ENCODE peak calls at places on chromosomes 13 and 19, in four cellular contexts. O, A, E and R are unnamed samples.

GRCh38 chr13:89966524-89966923 is 1381.0 kb upstream of the MIR17HG start:
- DNase-seq in E (no peak), A (no peak), O (no peak), R (no peak)

GRCh38 chr19:6480843-6481415 is 658 bp downstream of the DENND1C start:
- DNase-seq in O (no peak), E (no peak), A (no peak), R (no peak)

GRCh38 chr13:35994131-35994966 is 136.8 kb downstream of the DCLK1 start:
- DNase-seq in A (no peak), E (no peak), O (no peak), R (peak; percentile 4)

GRCh38 chr19:5567360-5567970 is at the start of gene TINCR:
- DNase-seq in A (no peak), O (no peak), E (no peak), R (no peak)

GRCh38 chr13:48542581-48543341 is 9.9 kb upstream of the RCBTB2 start:
- DNase-seq in E (peak; percentile 23), A (no peak), O (no peak), R (peak; percentile 16)

GRCh38 chr19:30406220-30406944 is 34.2 kb downstream of the ZNF536 start:
- DNase-seq in A (peak; percentile 69), E (peak; percentile 10), O (no peak), R (no peak)

GRCh38 chr13:36628986-36629385 is 44.8 kb upstream of the SERTM1 start:
- DNase-seq in A (no peak), O (no peak), E (no peak), R (no peak)

GRCh38 chr19:35307990-35308389 is 16.0 kb downstream of the MAG start:
- DNase-seq in A (no peak), O (no peak), E (no peak), R (no peak)

GRCh38 chr19:30590596-30591229 is 218.5 kb downstream of the ZNF536 start:
- DNase-seq in A (no peak), O (no peak), E (no peak), R (no peak)

GRCh38 chr13:43529796-43530195 is 257.0 kb downstream of the ENOX1 start:
- DNase-seq in O (no peak), A (no peak), E (no peak), R (no peak)

GRCh38 chr19:50870417-50871089 is 2.7 kb upstream of the KLK2 start:
- DNase-seq in A (peak; percentile 65), O (peak; percentile 94), E (peak; percentile 12), R (peak; percentile 3)

GRCh38 chr13:26045123-26045522 is 6.7 kb downstream of the SHISA2 start:
- DNase-seq in E (no peak), A (no peak), O (no peak), R (no peak)

GRCh38 chr13:34076943-34077703 is 259.2 kb downstream of the RFC3 start:
- DNase-seq in O (no peak), A (peak; percentile 3), E (peak; percentile 16), R (peak; percentile 1)

GRCh38 chr13:31009166-31009565 is 76.7 kb downstream of the TEX26 start:
- DNase-seq in E (no peak), O (no peak), A (no peak), R (no peak)

GRCh38 chr19:33312065-33312464 is 9.7 kb upstream of the CEBPA start:
- DNase-seq in E (no peak), O (no peak), A (no peak), R (no peak)

GRCh38 chr13:43058836-43059235 is 35.5 kb downstream of the DNAJC15 start:
- DNase-seq in E (no peak), A (no peak), O (no peak), R (no peak)

GRCh38 chr19:54316746-54317107 is 3.8 kb upstream of the LILRA5 start:
- DNase-seq in A (no peak), O (peak; percentile 51), E (no peak), R (no peak)

GRCh38 chr13:106310450-106310849 is 225.0 kb downstream of the EFNB2 start:
- DNase-seq in A (no peak), O (no peak), E (no peak), R (no peak)

GRCh38 chr13:75364131-75364713 is 117.7 kb downstream of the TBC1D4 start:
- DNase-seq in E (no peak), O (no peak), A (no peak), R (peak; percentile 21)

GRCh38 chr13:32581177-32581786 is 5.0 kb upstream of the PDS5B start:
- DNase-seq in A (no peak), E (peak; percentile 14), O (no peak), R (peak; percentile 47)

GRCh38 chr19:28465317-28466086 is 747.4 kb downstream of the UQCRFS1 start:
- DNase-seq in O (no peak), E (no peak), A (no peak), R (no peak)

GRCh38 chr13:113059891-113060290 is 45.7 kb upstream of the F7 start:
- DNase-seq in A (no peak), O (no peak), E (no peak), R (no peak)

GRCh38 chr19:16590876-16591802 is 18.9 kb upstream of the SLC35E1 start:
- DNase-seq in E (no peak), A (no peak), O (no peak), R (no peak)

GRCh38 chr19:38266981-38267597 is 2.7 kb downstream of the SPINT2 start:
- DNase-seq in O (peak; percentile 56), A (peak; percentile 68), E (peak; percentile 39), R (peak; percentile 78)

GRCh38 chr19:30253581-30253996 is 118.6 kb upstream of the ZNF536 start:
- DNase-seq in O (no peak), A (no peak), E (no peak), R (no peak)

GRCh38 chr13:24638096-24638495 is 42.1 kb upstream of the ATP12A start:
- DNase-seq in A (no peak), O (no peak), E (no peak), R (no peak)

GRCh38 chr19:5587661-5588060 is 19.9 kb upstream of the TINCR start:
- DNase-seq in E (no peak), A (no peak), O (no peak), R (no peak)

GRCh38 chr13:27120011-27120410 is 51.6 kb downstream of the USP12 start:
- DNase-seq in E (no peak), O (no peak), A (no peak), R (peak; percentile 40)

GRCh38 chr13:81480634-81481033 is 1139.7 kb upstream of the SPRY2 start:
- DNase-seq in O (no peak), E (no peak), A (no peak), R (no peak)

GRCh38 chr19:55097864-55098715 is 19.3 kb downstream of the PPP1R12C start:
- DNase-seq in O (no peak), A (no peak), E (no peak), R (no peak)

GRCh38 chr19:29040291-29040690 is 172.7 kb downstream of the UQCRFS1 start:
- DNase-seq in O (no peak), A (no peak), E (no peak), R (no peak)

GRCh38 chr19:35253316-35254286 is 4.8 kb downstream of the LSR start:
- DNase-seq in O (no peak), A (no peak), E (peak; percentile 79), R (no peak)

GRCh38 chr13:65275838-65276630 is 1954.1 kb downstream of the PCDH9 start:
- DNase-seq in A (no peak), O (no peak), E (no peak), R (no peak)

DNA sequence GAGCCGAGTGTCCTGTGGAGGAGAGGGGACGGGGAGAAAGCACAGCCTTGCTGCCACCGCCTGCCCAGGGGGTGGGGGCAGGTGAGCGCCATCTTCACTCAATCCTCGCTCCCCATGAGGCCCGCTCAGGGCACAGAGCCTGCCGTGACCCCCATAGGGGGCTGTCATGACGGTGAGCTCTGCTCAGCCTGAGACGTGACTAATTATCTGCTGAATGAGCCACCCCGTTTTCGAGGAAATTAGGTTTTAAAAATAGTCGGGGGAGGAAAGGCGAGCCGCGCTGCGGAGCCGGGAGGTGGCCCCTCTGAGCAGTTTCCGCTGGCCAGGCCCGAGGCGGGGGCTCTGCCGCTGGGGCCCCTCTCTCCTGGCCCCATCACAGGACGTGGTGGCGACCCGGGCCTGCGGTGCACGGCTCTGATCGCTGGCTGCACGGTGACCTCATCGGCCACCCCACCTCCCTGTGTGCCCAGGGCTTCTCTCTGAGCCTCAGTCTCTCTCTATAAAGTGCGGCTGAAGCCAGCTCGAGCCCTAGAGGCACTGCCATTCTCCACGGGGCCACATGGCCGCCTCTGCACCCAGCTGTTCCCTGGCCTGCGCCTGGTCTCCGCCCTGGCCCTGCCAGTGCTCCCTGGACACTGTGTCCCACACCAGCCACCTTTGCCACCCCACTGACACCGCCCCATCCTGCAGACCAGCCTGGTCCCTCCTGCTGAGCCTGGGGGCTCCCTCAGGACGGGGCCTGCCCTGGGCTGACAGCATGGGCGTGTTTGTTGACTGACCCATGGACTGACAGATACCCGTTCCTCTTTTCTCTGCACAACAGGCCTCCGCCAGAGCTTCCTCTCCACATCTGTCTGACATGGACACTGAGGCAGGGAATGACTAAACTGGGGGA is 28.3 kb downstream of the PIP5K1C start:
- DNase-seq in O (peak; percentile 64), E (no peak), A (no peak), R (peak; percentile 20)
- TF ChIP-seq MAZ in O (peak; percentile 42), E (no peak), A (no peak), R (peak; percentile 38)

GRCh38 chr13:110113284-110113764 is 193.6 kb downstream of the COL4A1 start:
- DNase-seq in E (no peak), A (no peak), O (no peak), R (peak; percentile 80)
- TF ChIP-seq MAZ in E (no peak), A (no peak), O (no peak), R (no peak)

GRCh38 chr13:110010433-110011135 is 224.2 kb upstream of the IRS2 start:
- DNase-seq in O (no peak), E (no peak), A (no peak), R (peak; percentile 63)

GRCh38 chr13:110015253-110015652 is 228.9 kb upstream of the IRS2 start:
- DNase-seq in O (no peak), A (no peak), E (no peak), R (peak; percentile 43)

GRCh38 chr13:110014719-110015118 is 228.3 kb upstream of the IRS2 start:
- DNase-seq in A (no peak), O (no peak), E (no peak), R (no peak)

GRCh38 chr13:110008816-110009215 is 222.4 kb upstream of the IRS2 start:
- DNase-seq in A (no peak), O (no peak), E (no peak), R (no peak)

GRCh38 chr13:110012102-110012739 is 225.8 kb upstream of the IRS2 start:
- DNase-seq in A (peak; percentile 43), O (no peak), E (peak; percentile 3), R (peak; percentile 97)
- TF ChIP-seq MAZ in A (no peak), O (no peak), E (no peak), R (no peak)

GRCh38 chr19:1783354-1783753 is 28.7 kb downstream of the ATP8B3 start:
- DNase-seq in O (peak; percentile 54), A (no peak), E (no peak), R (no peak)

GRCh38 chr19:1783874-1784273 is 28.2 kb downstream of the ATP8B3 start:
- DNase-seq in A (no peak), E (no peak), O (no peak), R (no peak)

GRCh38 chr19:1785310-1785709 is 26.8 kb downstream of the ATP8B3 start:
- DNase-seq in A (no peak), O (no peak), E (no peak), R (no peak)

GRCh38 chr19:1780272-1780957 is 27.1 kb downstream of the ONECUT3 start:
- DNase-seq in E (peak; percentile 33), A (no peak), O (no peak), R (peak; percentile 16)

DNA sequence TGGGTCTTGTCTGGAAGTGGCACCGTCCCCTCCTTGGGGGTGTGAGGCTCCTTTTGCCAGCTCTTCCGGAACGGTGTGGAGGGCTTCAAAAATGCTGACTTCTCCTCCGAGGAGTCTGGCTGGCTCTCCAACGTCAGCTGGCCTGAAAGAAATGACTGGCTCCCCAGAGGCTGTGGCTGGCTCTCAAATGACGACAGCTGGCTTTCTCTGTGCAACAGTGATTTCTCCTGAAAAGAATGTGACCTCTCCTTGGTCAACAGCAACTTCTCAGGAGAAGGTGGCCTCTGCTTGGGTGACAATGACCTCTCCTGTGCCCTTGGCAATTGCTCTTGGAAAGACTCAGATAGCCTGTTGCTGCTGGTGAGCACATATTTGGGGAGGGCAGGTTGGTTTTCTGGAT is 29.2 kb downstream of the ONECUT3 start:
- DNase-seq in A (no peak), O (no peak), E (no peak), R (no peak)
- TF ChIP-seq MAZ in A (no peak), O (no peak), E (no peak), R (no peak)